ENCODE peak calls at places on chromosomes 12 and 14, in eight cellular contexts. I is activated T-helper 1 cell treated with anti-CD3 and anti-CD28 coated beads, Interleukin-12 subunit alpha, Interleukin-12 subunit beta, Interleukin-2, Interleukin-4 antibody, amounts not matched to agents 30 ng/mL and 10 ng/mL and 1 ng/mL, durations not matched to agents 14 hours and 24 hours and 36 hours; Z is ELR; O is activated naive CD8-positive, alpha-beta T cell treated with anti-CD3 and anti-CD28 coated beads, Interleukin-2, amount 10 ng/mL, durations not matched to agents 7 days and 5 days; J is HEK293T; A is NCI-H510A treated with DMSO at 0.1 percent for 48 hours; B is cardiac muscle cell; X is retina. Y is an unnamed sample.

GRCh38 chr12:120489018-120489417 is 6.9 kb upstream of the DYNLL1 start:
- DNase-seq in I (no peak), Z (no peak), O (no peak), J (no peak), A (no peak), B (no peak), X (no peak), Y (peak)

GRCh38 chr12:58424735-58425379 is 483.5 kb downstream of the ATP23 start:
- DNase-seq in I (no peak), Z (peak), O (no peak), J (no peak), A (no peak), B (no peak), X (no peak), Y (no peak)

GRCh38 chr14:22039938-22040780 is 366.5 kb upstream of the OR4E1 start:
- DNase-seq in I (peak), Z (peak), O (no peak), J (peak), A (no peak), B (peak), X (no peak), Y (no peak)

GRCh38 chr12:65740873-65741600 is 83.2 kb upstream of the HMGA2 start:
- DNase-seq in I (peak), Z (peak), O (peak), J (peak), A (peak), B (peak), X (peak), Y (peak)

GRCh38 chr12:108828774-108829173 is 28.6 kb downstream of the SSH1 start:
- DNase-seq in I (no peak), Z (peak), O (no peak), J (no peak), A (no peak), B (peak), X (no peak), Y (no peak)

GRCh38 chr14:32039401-32039800 is 37.7 kb upstream of the ARHGAP5 start:
- DNase-seq in I (no peak), Z (no peak), O (no peak), J (no peak), A (no peak), B (no peak), X (no peak), Y (no peak)

GRCh38 chr14:94180655-94181271 is 6.6 kb downstream of the PPP4R4 start:
- DNase-seq in I (no peak), Z (peak), O (no peak), J (peak), A (peak), B (peak), X (peak), Y (no peak)

GRCh38 chr12:96908170-96908675 is 1.2 kb downstream of the NEDD1 start:
- DNase-seq in I (no peak), Z (peak), O (no peak), J (no peak), A (peak), B (no peak), X (no peak), Y (no peak)

GRCh38 chr12:132471011-132471857 is 18.7 kb upstream of the FBRSL1 start:
- DNase-seq in I (no peak), Z (no peak), O (no peak), J (no peak), A (no peak), B (no peak), X (no peak), Y (no peak)

GRCh38 chr12:129075451-129076208 is 222.4 kb downstream of the GLT1D1 start:
- DNase-seq in I (no peak), Z (no peak), O (no peak), J (no peak), A (peak), B (no peak), X (no peak), Y (no peak)

GRCh38 chr12:52667931-52668330 is 12.3 kb downstream of the KRT1 start:
- DNase-seq in I (no peak), Z (no peak), O (no peak), J (no peak), A (no peak), B (no peak), X (no peak), Y (no peak)

GRCh38 chr12:62190921-62191746 is 69.1 kb upstream of the USP15 start:
- DNase-seq in I (no peak), Z (no peak), O (peak), J (no peak), A (no peak), B (no peak), X (peak), Y (no peak)